ENCODE peak calls at places on chromosome 10, in four cellular contexts. M is body of pancreas, W is right lobe of liver, U is K562. E is an unnamed sample.

GRCh38 chr10:66836057-66836456 is 89.8 kb upstream of the LRRTM3 start:
- DNase-seq in M (no peak), W (no peak), U (no peak), E (no peak)

GRCh38 chr10:90857635-90858488 is at the start of gene HTR7:
- DNase-seq in M (peak; percentile 53), W (peak; percentile 53), U (peak; percentile 65), E (peak; percentile 74)

GRCh38 chr10:86659721-86660438 is 5.5 kb downstream of the OPN4 start:
- DNase-seq in M (peak; percentile 5), W (no peak), U (no peak), E (peak; percentile 30)

GRCh38 chr10:118900617-118901016 is 128.9 kb upstream of the NANOS1 start:
- DNase-seq in M (no peak), W (no peak), U (no peak), E (no peak)

GRCh38 chr10:75398630-75399460 is 2.7 kb downstream of the ZNF503 start:
- DNase-seq in M (peak; percentile 61), W (no peak), U (no peak), E (peak; percentile 63)

GRCh38 chr10:114902151-114902550 is 35.8 kb upstream of the TRUB1 start:
- DNase-seq in M (no peak), W (no peak), U (no peak), E (no peak)

GRCh38 chr10:45557275-45557905 is 115.2 kb downstream of the ZFAND4 start:
- DNase-seq in M (no peak), W (no peak), U (no peak), E (no peak)

GRCh38 chr10:128050117-128050516 is 76.1 kb downstream of the MKI67 start:
- DNase-seq in M (no peak), W (no peak), U (no peak), E (no peak)

GRCh38 chr10:60463726-60464125 is 74.1 kb upstream of the ANK3 start:
- DNase-seq in M (no peak), W (no peak), U (no peak), E (no peak)

GRCh38 chr10:71713135-71714040 is 6.2 kb downstream of the C10orf105 start:
- DNase-seq in M (peak; percentile 59), W (peak; percentile 55), U (peak; percentile 64), E (peak; percentile 94)

GRCh38 chr10:80709879-80710278 is 172.2 kb downstream of the SH2D4B start:
- DNase-seq in M (no peak), W (no peak), U (no peak), E (no peak)

GRCh38 chr10:74282853-74283205 is 131.8 kb downstream of the ADK start:
- DNase-seq in M (no peak), W (no peak), U (no peak), E (no peak)

GRCh38 chr10:34156781-34157425 is 658.2 kb downstream of the PARD3 start:
- DNase-seq in M (no peak), W (no peak), U (no peak), E (no peak)

GRCh38 chr10:125868372-125868975 is 12.6 kb downstream of the DHX32 start:
- DNase-seq in M (peak; percentile 48), W (no peak), U (peak; percentile 12), E (no peak)

GRCh38 chr10:116733566-116733965 is 8.8 kb downstream of the HSPA12A start:
- DNase-seq in M (no peak), W (no peak), U (no peak), E (no peak)

GRCh38 chr10:132142396-132143161 is 44.2 kb upstream of the DPYSL4 start:
- DNase-seq in M (peak; percentile 47), W (no peak), U (peak; percentile 77), E (peak; percentile 75)

GRCh38 chr10:19488592-19489280 is 327.5 kb upstream of the PLXDC2 start:
- DNase-seq in M (peak; percentile 20), W (no peak), U (no peak), E (peak; percentile 69)

GRCh38 chr10:35347088-35347487 is 10.8 kb downstream of the CCNY start:
- DNase-seq in M (no peak), W (no peak), U (no peak), E (no peak)

GRCh38 chr10:112658900-112659328 is 211.9 kb downstream of the VTI1A start:
- DNase-seq in M (no peak), W (no peak), U (no peak), E (no peak)

GRCh38 chr10:74977913-74978847 is 133.3 kb upstream of the SAMD8 start:
- DNase-seq in M (no peak), W (no peak), U (no peak), E (no peak)

GRCh38 chr10:68271104-68271882 is 39.4 kb upstream of the ATOH7 start:
- DNase-seq in M (no peak), W (no peak), U (no peak), E (no peak)

GRCh38 chr10:32412499-32412853 is 33.5 kb upstream of the CCDC7 start:
- DNase-seq in M (no peak), W (no peak), U (no peak), E (no peak)

GRCh38 chr10:101136007-101136707 is 5.1 kb downstream of the TLX1 start:
- DNase-seq in M (no peak), W (no peak), U (peak; percentile 29), E (no peak)

GRCh38 chr10:76086571-76087260 is 655.3 kb downstream of the LRMDA start:
- DNase-seq in M (peak; percentile 40), W (peak; percentile 69), U (peak; percentile 37), E (peak; percentile 84)

GRCh38 chr10:110209399-110209925 is 2.1 kb downstream of the MXI1 start:
- DNase-seq in M (peak; percentile 76), W (peak; percentile 70), U (peak; percentile 13), E (peak; percentile 83)

GRCh38 chr10:116636385-116636784 is 15.6 kb downstream of the PNLIPRP2 start:
- DNase-seq in M (no peak), W (no peak), U (no peak), E (no peak)

GRCh38 chr10:66928000-66928770 is 2.3 kb downstream of the LRRTM3 start:
- DNase-seq in M (no peak), W (no peak), U (no peak), E (peak; percentile 31)

GRCh38 chr10:71531485-71532446 is 135.0 kb downstream of the CDH23 start:
- DNase-seq in M (no peak), W (no peak), U (no peak), E (no peak)

GRCh38 chr10:101293007-101293723 is 60.8 kb upstream of the BTRC start:
- DNase-seq in M (no peak), W (no peak), U (no peak), E (no peak)

GRCh38 chr10:112421731-112422130 is 25.0 kb downstream of the ZDHHC6 start:
- DNase-seq in M (no peak), W (no peak), U (no peak), E (no peak)

GRCh38 chr10:33252794-33253203 is 81.7 kb downstream of the NRP1 start:
- DNase-seq in M (no peak), W (no peak), U (no peak), E (no peak)

GRCh38 chr10:101602767-101603398 is 14.8 kb downstream of the DPCD start:
- DNase-seq in M (peak; percentile 57), W (peak; percentile 76), U (peak; percentile 74), E (peak; percentile 69)

GRCh38 chr10:92897916-92898315 is 49.6 kb downstream of the EXOC6 start:
- DNase-seq in M (no peak), W (no peak), U (no peak), E (no peak)

GRCh38 chr10:33129181-33129928 is 171.3 kb upstream of the ITGB1 start:
- DNase-seq in M (no peak), W (no peak), U (no peak), E (no peak)

GRCh38 chr10:133207627-133208026 is 22.4 kb upstream of the UTF1 start:
- DNase-seq in M (no peak), W (no peak), U (no peak), E (no peak)

GRCh38 chr10:105352281-105352680 is 711.2 kb downstream of the SORCS3 start:
- DNase-seq in M (no peak), W (no peak), U (no peak), E (no peak)

GRCh38 chr10:79136227-79137005 is 67.7 kb downstream of the ZMIZ1 start:
- DNase-seq in M (no peak), W (no peak), U (no peak), E (no peak)

GRCh38 chr10:79137404-79137803 is 68.6 kb downstream of the ZMIZ1 start:
- DNase-seq in M (no peak), W (no peak), U (no peak), E (peak; percentile 55)

GRCh38 chr10:79139124-79139835 is 70.5 kb downstream of the ZMIZ1 start:
- DNase-seq in M (no peak), W (no peak), U (no peak), E (peak; percentile 76)

GRCh38 chr10:79138449-79139123 is 69.8 kb downstream of the ZMIZ1 start:
- DNase-seq in M (no peak), W (no peak), U (no peak), E (no peak)

DNA sequence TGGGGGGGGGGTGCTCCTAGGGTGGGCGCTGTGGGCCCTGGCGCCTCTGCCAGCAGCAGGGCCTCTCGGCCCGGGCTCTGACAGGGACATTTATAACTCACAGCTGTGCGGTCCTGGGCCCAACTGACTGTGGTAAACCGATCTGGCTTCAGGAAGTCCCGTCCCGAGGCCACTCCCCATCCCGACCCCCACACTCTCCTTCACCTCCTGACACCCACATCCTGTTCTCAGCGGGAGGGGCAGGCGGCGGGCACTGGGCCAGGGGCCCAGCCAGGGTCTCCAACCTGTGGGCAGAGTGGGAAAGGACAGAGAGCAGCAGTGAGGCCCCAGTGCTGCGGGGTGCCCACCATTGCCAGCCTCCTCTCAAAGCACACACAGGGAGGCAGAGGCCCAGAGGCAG is 69.1 kb downstream of the ZMIZ1 start:
- DNase-seq in M (no peak), W (no peak), U (no peak), E (peak; percentile 67)
- TF ChIP-seq POLR2A in M (no peak), W (no peak), U (no peak), E (no peak)

GRCh38 chr10:28179490-28180099 is 123.3 kb downstream of the MPP7 start:
- DNase-seq in M (peak; percentile 16), W (no peak), U (peak; percentile 41), E (peak; percentile 38)
- TF ChIP-seq POLR2A in M (no peak), W (no peak), U (no peak), E (no peak)

DNA sequence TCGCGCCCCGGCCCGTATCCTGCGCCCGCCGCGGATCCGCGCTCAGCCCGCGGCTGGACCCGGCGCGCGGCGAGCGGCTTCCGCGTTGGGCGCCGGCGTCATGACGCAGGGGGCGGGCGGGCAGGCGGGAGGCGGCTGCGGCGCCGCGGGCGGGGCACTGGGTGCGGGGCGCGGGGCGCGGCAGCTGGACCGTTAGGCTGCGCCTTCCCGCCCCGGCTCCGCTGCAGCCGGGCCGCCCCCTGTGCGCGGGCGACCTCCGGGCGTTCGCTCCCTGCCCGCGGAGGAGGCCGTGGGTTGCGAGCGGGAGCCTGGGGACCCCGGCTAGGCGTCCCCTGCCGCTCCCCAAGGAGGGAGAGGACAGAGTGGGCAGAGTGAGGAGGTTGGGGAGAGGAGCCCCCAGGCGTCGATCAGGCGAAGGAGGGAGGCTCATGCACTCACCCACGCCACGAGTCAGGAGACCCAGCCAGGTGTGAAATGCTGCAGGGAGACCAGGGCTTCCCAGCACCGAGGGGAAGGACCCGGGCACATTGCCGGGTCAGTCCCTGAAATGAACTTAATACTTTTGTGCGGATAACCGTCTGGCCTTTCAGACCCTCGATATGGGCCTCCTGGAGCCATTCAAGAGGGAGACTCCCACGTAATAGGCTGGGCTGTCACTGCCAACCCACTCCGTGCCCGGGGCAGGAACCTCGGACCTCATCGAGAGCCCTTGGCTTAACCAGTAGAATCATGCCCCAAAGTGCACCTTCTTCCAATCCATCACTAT is at the start of gene PIP4K2A:
- DNase-seq in M (peak; percentile 68), W (peak; percentile 87), U (peak; percentile 90), E (peak; percentile 52)
- TF ChIP-seq POLR2A in M (no peak), W (peak; percentile 67), U (no peak), E (no peak)

GRCh38 chr10:49534670-49535381 is 4.1 kb downstream of the ERCC6 start:
- DNase-seq in M (no peak), W (no peak), U (no peak), E (no peak)
- TF ChIP-seq POLR2A in M (no peak), W (no peak), U (no peak), E (no peak)

E was measured in ovary.